ENCODE peak calls at places on chromosomes 11 and 22, in five cellular contexts. One of them, this sample, is unnamed.

GRCh38 chr11:79263001-79263400 is 177.8 kb downstream of the TENM4 start:
- DNase-seq in cardiac muscle cell: no peak
- DNase-seq in RWPE2: no peak
- DNase-seq in esophagus squamous epithelium: no peak
- DNase-seq in HCT116: no peak
- DNase-seq in this sample: no peak

GRCh38 chr22:45091254-45091854 is 72.4 kb upstream of the NUP50 start:
- DNase-seq in cardiac muscle cell: no peak
- DNase-seq in RWPE2: no peak
- DNase-seq in esophagus squamous epithelium: no peak
- DNase-seq in HCT116: no peak
- DNase-seq in this sample: no peak

GRCh38 chr11:117181586-117182550 is 3.3 kb downstream of the SIDT2 start:
- DNase-seq in cardiac muscle cell: no peak
- DNase-seq in RWPE2: peak
- DNase-seq in esophagus squamous epithelium: no peak
- DNase-seq in HCT116: no peak
- DNase-seq in this sample: no peak

GRCh38 chr22:49046546-49047305 is 780.9 kb downstream of the BRD1 start:
- DNase-seq in cardiac muscle cell: no peak
- DNase-seq in RWPE2: no peak
- DNase-seq in esophagus squamous epithelium: no peak
- DNase-seq in HCT116: peak
- DNase-seq in this sample: peak

GRCh38 chr11:72225411-72225951 is 914 bp downstream of the INPPL1 start:
- DNase-seq in cardiac muscle cell: peak
- DNase-seq in RWPE2: no peak
- DNase-seq in esophagus squamous epithelium: no peak
- DNase-seq in HCT116: no peak
- DNase-seq in this sample: no peak

GRCh38 chr11:16788141-16789060 is 50.0 kb downstream of the C11orf58 start:
- DNase-seq in cardiac muscle cell: peak
- DNase-seq in RWPE2: peak
- DNase-seq in esophagus squamous epithelium: no peak
- DNase-seq in HCT116: peak
- DNase-seq in this sample: peak

GRCh38 chr11:67732045-67732787 is 57.8 kb upstream of the ALDH3B2 start:
- DNase-seq in cardiac muscle cell: no peak
- DNase-seq in RWPE2: no peak
- DNase-seq in esophagus squamous epithelium: no peak
- DNase-seq in HCT116: peak
- DNase-seq in this sample: peak

GRCh38 chr11:103870821-103871309 is 165.6 kb upstream of the DDI1 start:
- DNase-seq in cardiac muscle cell: no peak
- DNase-seq in RWPE2: no peak
- DNase-seq in esophagus squamous epithelium: no peak
- DNase-seq in HCT116: no peak
- DNase-seq in this sample: no peak

GRCh38 chr11:122317337-122317736 is 201.3 kb upstream of the BLID start:
- DNase-seq in cardiac muscle cell: peak
- DNase-seq in RWPE2: no peak
- DNase-seq in esophagus squamous epithelium: no peak
- DNase-seq in HCT116: no peak
- DNase-seq in this sample: no peak

GRCh38 chr11:112844530-112844929 is 116.7 kb upstream of the NCAM1 start:
- DNase-seq in cardiac muscle cell: no peak
- DNase-seq in RWPE2: no peak
- DNase-seq in esophagus squamous epithelium: no peak
- DNase-seq in HCT116: no peak
- DNase-seq in this sample: no peak

GRCh38 chr22:20795014-20795413 is 21.1 kb downstream of the SERPIND1 start:
- DNase-seq in cardiac muscle cell: no peak
- DNase-seq in RWPE2: no peak
- DNase-seq in esophagus squamous epithelium: no peak
- DNase-seq in HCT116: no peak
- DNase-seq in this sample: no peak

GRCh38 chr11:17275376-17276235 is 933 bp upstream of the NUCB2 start:
- DNase-seq in cardiac muscle cell: no peak
- DNase-seq in RWPE2: no peak
- DNase-seq in esophagus squamous epithelium: no peak
- DNase-seq in HCT116: no peak
- DNase-seq in this sample: no peak

GRCh38 chr22:27399161-27399560 is 402.4 kb downstream of the MN1 start:
- DNase-seq in cardiac muscle cell: no peak
- DNase-seq in RWPE2: no peak
- DNase-seq in esophagus squamous epithelium: no peak
- DNase-seq in HCT116: no peak
- DNase-seq in this sample: no peak

GRCh38 chr11:130101661-130102060 is 32.0 kb downstream of the APLP2 start:
- DNase-seq in cardiac muscle cell: no peak
- DNase-seq in RWPE2: no peak
- DNase-seq in esophagus squamous epithelium: no peak
- DNase-seq in HCT116: no peak
- DNase-seq in this sample: no peak

GRCh38 chr11:76234704-76235232 is 28.5 kb upstream of the WNT11 start:
- DNase-seq in cardiac muscle cell: no peak
- DNase-seq in RWPE2: no peak
- DNase-seq in esophagus squamous epithelium: no peak
- DNase-seq in HCT116: no peak
- DNase-seq in this sample: peak

GRCh38 chr22:29641781-29642355 is 38.4 kb downstream of the NF2 start:
- DNase-seq in cardiac muscle cell: no peak
- DNase-seq in RWPE2: no peak
- DNase-seq in esophagus squamous epithelium: no peak
- DNase-seq in HCT116: no peak
- DNase-seq in this sample: no peak

GRCh38 chr11:117199061-117199915 is at the start of gene TAGLN:
- DNase-seq in cardiac muscle cell: peak
- DNase-seq in RWPE2: peak
- DNase-seq in esophagus squamous epithelium: no peak
- DNase-seq in HCT116: no peak
- DNase-seq in this sample: peak

GRCh38 chr22:19824197-19825015 is 30.3 kb downstream of the GNB1L start:
- DNase-seq in cardiac muscle cell: no peak
- DNase-seq in RWPE2: no peak
- DNase-seq in esophagus squamous epithelium: no peak
- DNase-seq in HCT116: no peak
- DNase-seq in this sample: no peak

GRCh38 chr22:30562391-30562790 is 12.1 kb downstream of the GAL3ST1 start:
- DNase-seq in cardiac muscle cell: no peak
- DNase-seq in RWPE2: no peak
- DNase-seq in esophagus squamous epithelium: no peak
- DNase-seq in HCT116: peak
- DNase-seq in this sample: peak

GRCh38 chr22:32533265-32534068 is 58.9 kb downstream of the FBXO7 start:
- DNase-seq in cardiac muscle cell: peak
- DNase-seq in RWPE2: no peak
- DNase-seq in esophagus squamous epithelium: no peak
- DNase-seq in HCT116: no peak
- DNase-seq in this sample: no peak

GRCh38 chr11:76603202-76603601 is 67.3 kb downstream of the LRRC32 start:
- DNase-seq in cardiac muscle cell: no peak
- DNase-seq in RWPE2: no peak
- DNase-seq in esophagus squamous epithelium: no peak
- DNase-seq in HCT116: no peak
- DNase-seq in this sample: no peak

GRCh38 chr11:614583-615452 is 932 bp downstream of the IRF7 start:
- DNase-seq in cardiac muscle cell: no peak
- DNase-seq in RWPE2: no peak
- DNase-seq in esophagus squamous epithelium: no peak
- DNase-seq in HCT116: no peak
- DNase-seq in this sample: no peak

GRCh38 chr22:28884754-28885375 is 1.5 kb downstream of the ZNRF3 start:
- DNase-seq in cardiac muscle cell: no peak
- DNase-seq in RWPE2: no peak
- DNase-seq in esophagus squamous epithelium: no peak
- DNase-seq in HCT116: no peak
- DNase-seq in this sample: peak

GRCh38 chr11:15327786-15328231 is 213.1 kb downstream of the INSC start:
- DNase-seq in cardiac muscle cell: peak
- DNase-seq in RWPE2: no peak
- DNase-seq in esophagus squamous epithelium: no peak
- DNase-seq in HCT116: peak
- DNase-seq in this sample: peak

DNA sequence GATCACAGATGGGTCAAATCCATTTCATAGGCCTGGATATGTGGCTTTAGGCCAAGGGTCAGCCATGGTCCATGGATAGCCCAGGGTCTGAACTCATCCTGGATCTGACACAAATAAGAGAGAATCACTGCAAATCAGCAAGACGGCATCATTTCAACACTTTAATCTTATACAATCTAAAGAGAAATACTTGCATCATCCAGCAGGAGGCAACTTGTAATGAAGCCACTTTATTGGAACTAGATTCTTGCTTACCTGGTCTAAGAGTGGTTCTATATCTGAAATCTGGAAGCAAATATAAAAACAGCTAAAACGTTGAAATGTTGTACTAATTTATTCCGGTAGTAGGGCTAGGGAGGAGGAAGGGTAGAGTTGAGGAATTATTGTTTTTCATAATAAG is 870.1 kb downstream of the JRKL start:
- DNase-seq in cardiac muscle cell: no peak
- DNase-seq in RWPE2: no peak
- DNase-seq in esophagus squamous epithelium: no peak
- DNase-seq in HCT116: no peak
- DNase-seq in this sample: no peak
- TF ChIP-seq CTCF in cardiac muscle cell: no peak
- TF ChIP-seq CTCF in RWPE2: peak
- TF ChIP-seq CTCF in esophagus squamous epithelium: no peak
- TF ChIP-seq CTCF in HCT116: no peak
- TF ChIP-seq CTCF in this sample: no peak

GRCh38 chr22:37909756-37910155 is 3.7 kb downstream of the MICALL1 start:
- DNase-seq in cardiac muscle cell: no peak
- DNase-seq in RWPE2: no peak
- DNase-seq in esophagus squamous epithelium: no peak
- DNase-seq in HCT116: no peak
- DNase-seq in this sample: no peak

GRCh38 chr22:37907036-37907954 is 1.2 kb downstream of the MICALL1 start:
- DNase-seq in cardiac muscle cell: peak
- DNase-seq in RWPE2: no peak
- DNase-seq in esophagus squamous epithelium: no peak
- DNase-seq in HCT116: no peak
- DNase-seq in this sample: no peak

GRCh38 chr22:37906364-37907008 is 389 bp downstream of the MICALL1 start:
- DNase-seq in cardiac muscle cell: no peak
- DNase-seq in RWPE2: no peak
- DNase-seq in esophagus squamous epithelium: no peak
- DNase-seq in HCT116: no peak
- DNase-seq in this sample: peak

GRCh38 chr22:37904572-37905533 is 1.2 kb upstream of the MICALL1 start:
- DNase-seq in cardiac muscle cell: peak
- DNase-seq in RWPE2: peak
- DNase-seq in esophagus squamous epithelium: no peak
- DNase-seq in HCT116: peak
- DNase-seq in this sample: peak

DNA sequence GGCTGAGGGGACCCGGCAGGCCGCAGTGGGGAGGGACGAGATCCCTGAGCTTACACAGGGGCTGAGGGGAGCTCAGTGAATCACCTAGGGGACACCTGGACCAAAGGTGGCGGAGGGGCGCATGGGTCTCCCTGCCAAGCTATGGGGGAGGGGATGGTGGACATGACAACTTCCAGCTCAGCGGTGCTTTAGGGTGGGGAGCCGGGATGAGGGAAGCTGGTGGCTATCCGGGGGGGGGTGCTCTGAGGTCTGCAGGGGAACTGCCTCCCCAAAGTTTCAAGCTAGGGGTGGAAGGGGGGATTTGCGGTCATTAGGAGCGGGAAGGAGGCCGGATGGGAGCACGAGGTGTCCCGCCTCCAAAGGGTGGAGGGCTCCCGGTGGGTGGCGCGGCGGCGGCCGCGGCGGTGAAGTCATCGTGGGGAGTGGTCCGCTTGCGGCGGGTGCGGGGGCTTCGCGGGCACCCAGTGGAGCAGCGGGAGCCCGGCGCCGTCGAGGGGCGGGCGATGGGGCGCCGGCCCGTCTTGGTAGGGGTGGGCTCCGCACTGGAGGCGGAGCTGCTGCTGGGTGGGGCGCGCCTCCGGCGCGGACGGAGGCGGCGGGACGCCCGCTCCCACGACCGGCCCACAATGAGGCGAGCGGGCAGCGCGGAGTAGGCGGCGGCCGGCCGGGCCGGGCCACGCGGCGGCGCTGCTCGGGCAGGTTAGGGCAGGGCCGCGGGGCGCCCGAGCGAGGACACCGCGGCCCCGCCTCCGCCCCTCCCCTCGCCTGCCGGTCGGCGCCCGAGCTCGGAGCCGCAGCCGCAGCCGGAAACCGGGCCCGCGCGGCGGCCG is at the start of gene MICALL1:
- DNase-seq in cardiac muscle cell: peak
- DNase-seq in RWPE2: peak
- DNase-seq in esophagus squamous epithelium: no peak
- DNase-seq in HCT116: no peak
- DNase-seq in this sample: peak
- TF ChIP-seq CTCF in cardiac muscle cell: no peak
- TF ChIP-seq CTCF in RWPE2: peak
- TF ChIP-seq CTCF in esophagus squamous epithelium: no peak
- TF ChIP-seq CTCF in HCT116: no peak
- TF ChIP-seq CTCF in this sample: no peak

GRCh38 chr22:17748555-17749353 is 25.5 kb downstream of the BID start:
- DNase-seq in cardiac muscle cell: no peak
- DNase-seq in RWPE2: no peak
- DNase-seq in esophagus squamous epithelium: no peak
- DNase-seq in HCT116: no peak
- DNase-seq in this sample: no peak
- TF ChIP-seq CTCF in cardiac muscle cell: peak
- TF ChIP-seq CTCF in RWPE2: no peak
- TF ChIP-seq CTCF in esophagus squamous epithelium: no peak
- TF ChIP-seq CTCF in HCT116: no peak
- TF ChIP-seq CTCF in this sample: no peak

GRCh38 chr22:35844886-35845285 is 127.2 kb downstream of the APOL5 start:
- DNase-seq in cardiac muscle cell: no peak
- DNase-seq in RWPE2: no peak
- DNase-seq in esophagus squamous epithelium: no peak
- DNase-seq in HCT116: no peak
- DNase-seq in this sample: no peak

GRCh38 chr22:35841907-35842518 is 124.3 kb downstream of the APOL5 start:
- DNase-seq in cardiac muscle cell: no peak
- DNase-seq in RWPE2: no peak
- DNase-seq in esophagus squamous epithelium: no peak
- DNase-seq in HCT116: no peak
- DNase-seq in this sample: no peak

GRCh38 chr22:35839811-35840739 is 122.4 kb downstream of the APOL5 start:
- DNase-seq in cardiac muscle cell: peak
- DNase-seq in RWPE2: peak
- DNase-seq in esophagus squamous epithelium: peak
- DNase-seq in HCT116: peak
- DNase-seq in this sample: peak

GRCh38 chr22:35842519-35842913 is 124.8 kb downstream of the APOL5 start:
- DNase-seq in cardiac muscle cell: no peak
- DNase-seq in RWPE2: no peak
- DNase-seq in esophagus squamous epithelium: no peak
- DNase-seq in HCT116: no peak
- DNase-seq in this sample: no peak

DNA sequence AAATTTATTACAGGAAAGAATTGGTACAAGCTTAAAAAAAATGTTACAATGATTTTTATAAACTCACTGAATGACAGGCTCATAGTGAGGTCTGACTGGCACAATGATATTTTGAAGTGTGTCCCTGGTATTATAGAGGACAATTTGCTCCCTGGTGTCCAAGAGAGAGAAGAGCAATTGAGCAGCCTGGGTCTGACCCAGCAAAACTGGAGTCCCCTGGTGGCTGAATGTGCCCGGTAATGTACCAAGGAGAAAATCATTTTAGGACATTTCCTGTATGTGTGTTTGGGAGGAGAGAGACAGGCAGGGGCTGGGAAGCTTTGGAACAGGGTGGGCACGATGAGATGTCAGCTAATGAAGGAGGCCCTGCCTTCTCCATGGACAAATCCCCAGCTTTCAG is 125.3 kb downstream of the APOL5 start:
- DNase-seq in cardiac muscle cell: peak
- DNase-seq in RWPE2: no peak
- DNase-seq in esophagus squamous epithelium: no peak
- DNase-seq in HCT116: peak
- DNase-seq in this sample: peak
- TF ChIP-seq CTCF in cardiac muscle cell: peak
- TF ChIP-seq CTCF in RWPE2: peak
- TF ChIP-seq CTCF in esophagus squamous epithelium: peak
- TF ChIP-seq CTCF in HCT116: peak
- TF ChIP-seq CTCF in this sample: no peak